ENCODE peak calls at places on chromosomes 11 and 22, in seven cellular contexts. One of them, this sample, is unnamed.

GRCh38 chr11:79094601-79095000 is 346.2 kb downstream of the TENM4 start:
- DNase-seq in neural progenitor cell: no peak
- DNase-seq in left ventricle myocardium inferior: no peak
- DNase-seq in mesendoderm: peak; percentile 80
- DNase-seq in IMR-90: no peak
- DNase-seq in keratinocyte: no peak
- DNase-seq in Panc1: no peak
- DNase-seq in this sample: no peak

GRCh38 chr11:69371731-69372588 is 78.0 kb downstream of the MYEOV start:
- DNase-seq in neural progenitor cell: no peak
- DNase-seq in left ventricle myocardium inferior: peak; percentile 6
- DNase-seq in mesendoderm: no peak
- DNase-seq in IMR-90: no peak
- DNase-seq in keratinocyte: no peak
- DNase-seq in Panc1: no peak
- DNase-seq in this sample: no peak

GRCh38 chr11:117505285-117505970 is 177.8 kb downstream of the CEP164 start:
- DNase-seq in neural progenitor cell: no peak
- DNase-seq in left ventricle myocardium inferior: no peak
- DNase-seq in mesendoderm: no peak
- DNase-seq in IMR-90: no peak
- DNase-seq in keratinocyte: no peak
- DNase-seq in Panc1: no peak
- DNase-seq in this sample: no peak

GRCh38 chr11:10478066-10478465 is 23.0 kb downstream of the AMPD3 start:
- DNase-seq in neural progenitor cell: no peak
- DNase-seq in left ventricle myocardium inferior: no peak
- DNase-seq in mesendoderm: peak; percentile 63
- DNase-seq in IMR-90: no peak
- DNase-seq in keratinocyte: no peak
- DNase-seq in Panc1: no peak
- DNase-seq in this sample: no peak

GRCh38 chr11:121067912-121068652 is 33.0 kb upstream of the TECTA start:
- DNase-seq in neural progenitor cell: no peak
- DNase-seq in left ventricle myocardium inferior: no peak
- DNase-seq in mesendoderm: no peak
- DNase-seq in IMR-90: no peak
- DNase-seq in keratinocyte: no peak
- DNase-seq in Panc1: no peak
- DNase-seq in this sample: no peak

GRCh38 chr11:133740928-133741327 is 104.4 kb downstream of the SPATA19 start:
- DNase-seq in neural progenitor cell: no peak
- DNase-seq in left ventricle myocardium inferior: no peak
- DNase-seq in mesendoderm: no peak
- DNase-seq in IMR-90: no peak
- DNase-seq in keratinocyte: no peak
- DNase-seq in Panc1: no peak
- DNase-seq in this sample: no peak

GRCh38 chr11:102017029-102017428 is 30.2 kb upstream of the CFAP300 start:
- DNase-seq in neural progenitor cell: no peak
- DNase-seq in left ventricle myocardium inferior: no peak
- DNase-seq in mesendoderm: no peak
- DNase-seq in IMR-90: no peak
- DNase-seq in keratinocyte: no peak
- DNase-seq in Panc1: no peak
- DNase-seq in this sample: no peak

GRCh38 chr11:114179234-114179941 is 116.8 kb upstream of the NNMT start:
- DNase-seq in neural progenitor cell: no peak
- DNase-seq in left ventricle myocardium inferior: peak; percentile 83
- DNase-seq in mesendoderm: no peak
- DNase-seq in IMR-90: no peak
- DNase-seq in keratinocyte: no peak
- DNase-seq in Panc1: no peak
- DNase-seq in this sample: no peak

GRCh38 chr11:45906965-45907591 is at the start of gene FREY1:
- DNase-seq in neural progenitor cell: no peak
- DNase-seq in left ventricle myocardium inferior: no peak
- DNase-seq in mesendoderm: no peak
- DNase-seq in IMR-90: no peak
- DNase-seq in keratinocyte: no peak
- DNase-seq in Panc1: no peak
- DNase-seq in this sample: no peak

GRCh38 chr22:25153961-25154685 is 45.5 kb upstream of the CRYBB3 start:
- DNase-seq in neural progenitor cell: peak; percentile 51
- DNase-seq in left ventricle myocardium inferior: peak; percentile 58
- DNase-seq in mesendoderm: peak; percentile 55
- DNase-seq in IMR-90: no peak
- DNase-seq in keratinocyte: peak; percentile 49
- DNase-seq in Panc1: no peak
- DNase-seq in this sample: peak; percentile 59

GRCh38 chr11:113906038-113906437 is 1.4 kb downstream of the HTR3B start:
- DNase-seq in neural progenitor cell: peak; percentile 76
- DNase-seq in left ventricle myocardium inferior: no peak
- DNase-seq in mesendoderm: peak; percentile 70
- DNase-seq in IMR-90: peak; percentile 51
- DNase-seq in keratinocyte: no peak
- DNase-seq in Panc1: no peak
- DNase-seq in this sample: peak; percentile 59

GRCh38 chr11:120108154-120108784 is 29.6 kb downstream of the TRIM29 start:
- DNase-seq in neural progenitor cell: peak; percentile 87
- DNase-seq in left ventricle myocardium inferior: peak; percentile 62
- DNase-seq in mesendoderm: peak; percentile 63
- DNase-seq in IMR-90: peak; percentile 30
- DNase-seq in keratinocyte: no peak
- DNase-seq in Panc1: peak; percentile 56
- DNase-seq in this sample: no peak

GRCh38 chr22:41906822-41907221 is 8.1 kb downstream of the SHISA8 start:
- DNase-seq in neural progenitor cell: no peak
- DNase-seq in left ventricle myocardium inferior: no peak
- DNase-seq in mesendoderm: no peak
- DNase-seq in IMR-90: no peak
- DNase-seq in keratinocyte: no peak
- DNase-seq in Panc1: no peak
- DNase-seq in this sample: no peak

GRCh38 chr22:28799125-28799833 is 1.1 kb downstream of the XBP1 start:
- DNase-seq in neural progenitor cell: peak; percentile 32
- DNase-seq in left ventricle myocardium inferior: no peak
- DNase-seq in mesendoderm: peak; percentile 74
- DNase-seq in IMR-90: peak; percentile 96
- DNase-seq in keratinocyte: no peak
- DNase-seq in Panc1: peak; percentile 51
- DNase-seq in this sample: peak; percentile 74

GRCh38 chr22:20244744-20245576 is 23.2 kb downstream of the RTN4R start:
- DNase-seq in neural progenitor cell: peak; percentile 56
- DNase-seq in left ventricle myocardium inferior: no peak
- DNase-seq in mesendoderm: no peak
- DNase-seq in IMR-90: no peak
- DNase-seq in keratinocyte: no peak
- DNase-seq in Panc1: no peak
- DNase-seq in this sample: no peak

GRCh38 chr11:26734706-26735105 is 12.8 kb upstream of the SLC5A12 start:
- DNase-seq in neural progenitor cell: no peak
- DNase-seq in left ventricle myocardium inferior: no peak
- DNase-seq in mesendoderm: no peak
- DNase-seq in IMR-90: no peak
- DNase-seq in keratinocyte: no peak
- DNase-seq in Panc1: no peak
- DNase-seq in this sample: no peak

GRCh38 chr11:134682577-134682976 is 270.5 kb upstream of the B3GAT1 start:
- DNase-seq in neural progenitor cell: no peak
- DNase-seq in left ventricle myocardium inferior: no peak
- DNase-seq in mesendoderm: no peak
- DNase-seq in IMR-90: no peak
- DNase-seq in keratinocyte: no peak
- DNase-seq in Panc1: no peak
- DNase-seq in this sample: no peak

GRCh38 chr11:92845390-92846185 is 123.9 kb upstream of the MTNR1B start:
- DNase-seq in neural progenitor cell: no peak
- DNase-seq in left ventricle myocardium inferior: no peak
- DNase-seq in mesendoderm: peak; percentile 54
- DNase-seq in IMR-90: no peak
- DNase-seq in keratinocyte: no peak
- DNase-seq in Panc1: no peak
- DNase-seq in this sample: no peak

GRCh38 chr11:79212711-79213110 is 228.1 kb downstream of the TENM4 start:
- DNase-seq in neural progenitor cell: peak; percentile 15
- DNase-seq in left ventricle myocardium inferior: no peak
- DNase-seq in mesendoderm: peak; percentile 76
- DNase-seq in IMR-90: no peak
- DNase-seq in keratinocyte: no peak
- DNase-seq in Panc1: no peak
- DNase-seq in this sample: no peak

GRCh38 chr11:59754859-59755700 is at the start of gene STX3:
- DNase-seq in neural progenitor cell: peak; percentile 88
- DNase-seq in left ventricle myocardium inferior: peak; percentile 74
- DNase-seq in mesendoderm: peak; percentile 90
- DNase-seq in IMR-90: peak; percentile 35
- DNase-seq in keratinocyte: no peak
- DNase-seq in Panc1: peak; percentile 33
- DNase-seq in this sample: peak; percentile 16

GRCh38 chr11:40094954-40095353 is 1364.5 kb downstream of the LRRC4C start:
- DNase-seq in neural progenitor cell: no peak
- DNase-seq in left ventricle myocardium inferior: no peak
- DNase-seq in mesendoderm: no peak
- DNase-seq in IMR-90: no peak
- DNase-seq in keratinocyte: no peak
- DNase-seq in Panc1: no peak
- DNase-seq in this sample: no peak

GRCh38 chr11:129643031-129643721 is 172.5 kb upstream of the TMEM45B start:
- DNase-seq in neural progenitor cell: no peak
- DNase-seq in left ventricle myocardium inferior: no peak
- DNase-seq in mesendoderm: no peak
- DNase-seq in IMR-90: peak; percentile 74
- DNase-seq in keratinocyte: peak; percentile 66
- DNase-seq in Panc1: no peak
- DNase-seq in this sample: peak; percentile 99
- H3K27ac ChIP-seq in neural progenitor cell: no peak overlapping the region
- H3K27ac ChIP-seq in left ventricle myocardium inferior: no peak overlapping the region
- H3K27ac ChIP-seq in mesendoderm: no peak overlapping the region
- H3K27ac ChIP-seq in IMR-90: no peak overlapping the region
- H3K27ac ChIP-seq in keratinocyte: peak overlapping the region; percentile 88
- H3K27ac ChIP-seq in Panc1: no peak overlapping the region
- H3K27ac ChIP-seq in this sample: peak overlapping the region; percentile 99

GRCh38 chr11:13260963-13261599 is 16.5 kb upstream of the BMAL1 start:
- DNase-seq in neural progenitor cell: no peak
- DNase-seq in left ventricle myocardium inferior: peak; percentile 21
- DNase-seq in mesendoderm: no peak
- DNase-seq in IMR-90: peak; percentile 12
- DNase-seq in keratinocyte: no peak
- DNase-seq in Panc1: no peak
- DNase-seq in this sample: no peak
- H3K27ac ChIP-seq in neural progenitor cell: no peak overlapping the region
- H3K27ac ChIP-seq in left ventricle myocardium inferior: peak overlapping the region; percentile 84
- H3K27ac ChIP-seq in mesendoderm: no peak overlapping the region
- H3K27ac ChIP-seq in IMR-90: peak overlapping the region; percentile 83
- H3K27ac ChIP-seq in keratinocyte: peak overlapping the region; percentile 100
- H3K27ac ChIP-seq in Panc1: no peak overlapping the region
- H3K27ac ChIP-seq in this sample: peak overlapping the region; percentile 99

DNA sequence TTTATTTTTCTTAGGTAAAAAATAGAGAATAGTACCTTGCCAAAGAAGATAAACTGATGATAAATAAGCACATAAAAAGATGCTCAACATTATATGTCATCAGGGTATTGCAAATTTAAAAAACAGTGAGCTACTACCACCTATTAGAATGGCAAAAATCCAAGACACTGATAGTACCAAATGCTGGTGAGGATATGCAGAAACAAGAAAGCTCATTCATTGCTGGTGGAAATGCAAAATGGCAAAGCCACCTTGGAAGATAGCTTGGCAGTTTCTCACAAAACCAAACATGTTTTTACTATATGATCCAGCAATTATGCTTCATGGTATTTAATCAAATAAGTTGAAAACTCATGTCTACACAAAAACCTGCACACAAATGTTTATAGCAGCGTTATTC is 46.4 kb upstream of the EED start:
- DNase-seq in neural progenitor cell: no peak
- DNase-seq in left ventricle myocardium inferior: no peak
- DNase-seq in mesendoderm: no peak
- DNase-seq in IMR-90: no peak
- DNase-seq in keratinocyte: no peak
- DNase-seq in Panc1: no peak
- DNase-seq in this sample: no peak
- H3K27ac ChIP-seq in neural progenitor cell: no peak overlapping the region
- H3K27ac ChIP-seq in left ventricle myocardium inferior: no peak overlapping the region
- H3K27ac ChIP-seq in mesendoderm: no peak overlapping the region
- H3K27ac ChIP-seq in IMR-90: no peak overlapping the region
- H3K27ac ChIP-seq in keratinocyte: no peak overlapping the region
- H3K27ac ChIP-seq in Panc1: no peak overlapping the region
- H3K27ac ChIP-seq in this sample: no peak overlapping the region

GRCh38 chr11:35042265-35042664 is 96.7 kb upstream of the CD44 start:
- DNase-seq in neural progenitor cell: no peak
- DNase-seq in left ventricle myocardium inferior: no peak
- DNase-seq in mesendoderm: no peak
- DNase-seq in IMR-90: no peak
- DNase-seq in keratinocyte: no peak
- DNase-seq in Panc1: no peak
- DNase-seq in this sample: no peak

GRCh38 chr11:35039076-35039475 is 99.9 kb upstream of the CD44 start:
- DNase-seq in neural progenitor cell: no peak
- DNase-seq in left ventricle myocardium inferior: no peak
- DNase-seq in mesendoderm: no peak
- DNase-seq in IMR-90: no peak
- DNase-seq in keratinocyte: no peak
- DNase-seq in Panc1: no peak
- DNase-seq in this sample: no peak

GRCh38 chr11:35041070-35041554 is 97.9 kb upstream of the CD44 start:
- DNase-seq in neural progenitor cell: no peak
- DNase-seq in left ventricle myocardium inferior: no peak
- DNase-seq in mesendoderm: no peak
- DNase-seq in IMR-90: no peak
- DNase-seq in keratinocyte: no peak
- DNase-seq in Panc1: no peak
- DNase-seq in this sample: no peak

GRCh38 chr11:35038211-35038930 is 100.6 kb upstream of the CD44 start:
- DNase-seq in neural progenitor cell: no peak
- DNase-seq in left ventricle myocardium inferior: no peak
- DNase-seq in mesendoderm: no peak
- DNase-seq in IMR-90: no peak
- DNase-seq in keratinocyte: no peak
- DNase-seq in Panc1: no peak
- DNase-seq in this sample: no peak

DNA sequence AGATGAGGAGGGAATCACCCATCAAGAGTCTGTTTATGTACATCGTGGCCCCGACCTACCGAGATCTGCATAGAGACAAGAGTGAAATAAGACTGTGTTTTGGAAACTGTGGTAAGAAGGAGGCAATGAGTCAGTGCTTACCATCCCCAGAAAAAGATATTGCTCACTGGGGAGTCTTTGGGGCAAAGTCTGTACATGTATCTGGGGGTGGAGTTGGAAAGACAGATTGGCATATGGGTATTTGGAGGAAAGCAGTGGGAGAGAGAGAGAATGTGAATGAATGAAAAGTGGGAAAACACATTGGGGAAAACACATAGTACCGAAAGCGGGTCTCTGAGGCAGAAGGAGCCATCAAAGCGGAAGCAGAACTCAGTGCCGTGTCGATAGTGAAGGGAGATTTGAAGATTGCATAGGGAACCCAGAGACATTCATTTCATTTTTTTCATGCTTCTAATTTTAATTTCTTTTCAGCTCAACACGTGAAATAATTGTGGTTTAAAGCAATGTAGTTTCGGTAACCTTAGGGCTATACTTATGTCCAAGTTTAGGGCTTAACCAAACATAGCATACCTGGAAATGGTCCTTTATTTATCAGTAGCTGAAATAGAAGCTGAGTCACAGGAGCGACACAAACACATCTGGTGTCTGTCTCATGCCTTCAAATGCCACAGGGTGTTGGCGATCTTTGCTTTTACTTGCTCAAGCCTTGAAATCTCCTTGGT is 98.6 kb upstream of the CD44 start:
- DNase-seq in neural progenitor cell: no peak
- DNase-seq in left ventricle myocardium inferior: no peak
- DNase-seq in mesendoderm: no peak
- DNase-seq in IMR-90: peak; percentile 69
- DNase-seq in keratinocyte: peak; percentile 80
- DNase-seq in Panc1: peak; percentile 72
- DNase-seq in this sample: peak; percentile 84
- H3K27ac ChIP-seq in neural progenitor cell: no peak overlapping the region
- H3K27ac ChIP-seq in left ventricle myocardium inferior: no peak overlapping the region
- H3K27ac ChIP-seq in mesendoderm: no peak overlapping the region
- H3K27ac ChIP-seq in IMR-90: no peak overlapping the region
- H3K27ac ChIP-seq in keratinocyte: peak overlapping the region; percentile 99
- H3K27ac ChIP-seq in Panc1: peak overlapping the region; percentile 95
- H3K27ac ChIP-seq in this sample: peak overlapping the region; percentile 91